ENCODE peak calls at places on chromosomes 7 and 10, in four cellular contexts. B is H1, A is HCT116, O is SK-N-SH. L is an unnamed sample.
A peak's percentile ranks its signal among the peaks of the same experiment; 100 is the strongest.

GRCh38 chr7:151174246-151175046 is 7.0 kb upstream of the GBX1 start:
- DNase-seq in B (no peak), A (no peak), O (no peak), L (no peak)

GRCh38 chr7:129494041-129494440 is 8.3 kb upstream of the SMKR1 start:
- DNase-seq in B (no peak), A (no peak), O (no peak), L (peak; percentile 53)

GRCh38 chr7:123769371-123769770 is 20.6 kb upstream of the WASL start:
- DNase-seq in B (no peak), A (peak; percentile 62), O (no peak), L (peak; percentile 94)

GRCh38 chr7:143289421-143289820 is 1.3 kb downstream of the CASP2 start:
- DNase-seq in B (no peak), A (no peak), O (no peak), L (no peak)

GRCh38 chr10:110378533-110379108 is 73.9 kb upstream of the SMNDC1 start:
- DNase-seq in B (no peak), A (no peak), O (no peak), L (no peak)

GRCh38 chr10:68135362-68135761 is 26.1 kb downstream of the MYPN start:
- DNase-seq in B (no peak), A (no peak), O (no peak), L (peak; percentile 57)

GRCh38 chr7:22549667-22550513 is 49.9 kb upstream of the STEAP1B start:
- DNase-seq in B (peak; percentile 81), A (peak; percentile 39), O (peak; percentile 73), L (no peak)

GRCh38 chr7:142587578-142588191 is 161.6 kb upstream of the PRSS1 start:
- DNase-seq in B (no peak), A (peak; percentile 82), O (peak; percentile 31), L (no peak)

GRCh38 chr7:87592300-87592699 is 8.4 kb downstream of the ABCB1 start:
- DNase-seq in B (no peak), A (no peak), O (no peak), L (no peak)

GRCh38 chr10:58701398-58702135 is 188.9 kb downstream of the BICC1 start:
- DNase-seq in B (no peak), A (no peak), O (no peak), L (no peak)

GRCh38 chr7:101243786-101244384 is 996 bp downstream of the FIS1 start:
- DNase-seq in B (peak; percentile 33), A (no peak), O (peak; percentile 95), L (no peak)

GRCh38 chr7:32680259-32681173 is 185.2 kb downstream of the AVL9 start:
- DNase-seq in B (peak; percentile 10), A (no peak), O (no peak), L (no peak)

GRCh38 chr10:58424176-58424575 is 39.0 kb downstream of the TFAM start:
- DNase-seq in B (no peak), A (no peak), O (no peak), L (no peak)

GRCh38 chr7:25087855-25088254 is 37.2 kb downstream of the CYCS start:
- DNase-seq in B (no peak), A (no peak), O (no peak), L (no peak)

GRCh38 chr7:1225462-1226154 is 7.1 kb upstream of the UNCX start:
- DNase-seq in B (no peak), A (no peak), O (peak; percentile 95), L (no peak)

GRCh38 chr10:75825656-75826055 is 394.2 kb downstream of the LRMDA start:
- DNase-seq in B (no peak), A (no peak), O (no peak), L (no peak)

GRCh38 chr7:93765475-93765874 is 125.1 kb downstream of the TFPI2 start:
- DNase-seq in B (no peak), A (no peak), O (no peak), L (no peak)

GRCh38 chr7:126213876-126214275 is 1038.9 kb downstream of the GRM8 start:
- DNase-seq in B (no peak), A (no peak), O (no peak), L (no peak)

GRCh38 chr7:19663816-19664531 is 44.9 kb downstream of the POLR1F start:
- DNase-seq in B (no peak), A (no peak), O (no peak), L (no peak)

GRCh38 chr7:31082450-31082849 is 30.3 kb downstream of the ADCYAP1R1 start:
- DNase-seq in B (no peak), A (no peak), O (no peak), L (no peak)

GRCh38 chr7:148975896-148976295 is 52.4 kb downstream of the PDIA4 start:
- DNase-seq in B (no peak), A (no peak), O (no peak), L (no peak)

GRCh38 chr7:106552645-106553445 is 108.1 kb downstream of the CCDC71L start:
- DNase-seq in B (no peak), A (no peak), O (no peak), L (no peak)

GRCh38 chr7:22333680-22334141 is 23.2 kb downstream of the RAPGEF5 start:
- DNase-seq in B (no peak), A (no peak), O (no peak), L (no peak)

GRCh38 chr10:76492678-76493472 is 1061.5 kb downstream of the LRMDA start:
- DNase-seq in B (no peak), A (no peak), O (no peak), L (no peak)

GRCh38 chr10:113679463-113680171 is at the start of gene CASP7:
- DNase-seq in B (peak; percentile 62), A (peak; percentile 84), O (peak; percentile 90), L (peak; percentile 18)

GRCh38 chr10:97904576-97904975 is 54.9 kb downstream of the GOLGA7B start:
- DNase-seq in B (no peak), A (no peak), O (no peak), L (no peak)

GRCh38 chr10:122636953-122637352 is 62.7 kb downstream of the C10orf120 start:
- DNase-seq in B (no peak), A (no peak), O (peak; percentile 65), L (no peak)

GRCh38 chr10:74821501-74821900 is 4.9 kb upstream of the KAT6B start:
- DNase-seq in B (no peak), A (no peak), O (no peak), L (no peak)

GRCh38 chr10:30459283-30459682 is 25.3 kb downstream of the MAP3K8 start:
- DNase-seq in B (no peak), A (no peak), O (no peak), L (no peak)
- H3K36me3 ChIP-seq in B (peaks cover 13% of the 10 kb centered on the region), A (no peaks in the 10 kb centered on the region), O (peaks cover 21% of the 10 kb centered on the region), L (no peaks in the 10 kb centered on the region)

GRCh38 chr10:77571490-77571889 is 66.1 kb downstream of the KCNMA1 start:
- DNase-seq in B (no peak), A (no peak), O (no peak), L (no peak)
- TF ChIP-seq SIN3A in B (no peak), A (no peak), O (no peak), L (no peak)

DNA sequence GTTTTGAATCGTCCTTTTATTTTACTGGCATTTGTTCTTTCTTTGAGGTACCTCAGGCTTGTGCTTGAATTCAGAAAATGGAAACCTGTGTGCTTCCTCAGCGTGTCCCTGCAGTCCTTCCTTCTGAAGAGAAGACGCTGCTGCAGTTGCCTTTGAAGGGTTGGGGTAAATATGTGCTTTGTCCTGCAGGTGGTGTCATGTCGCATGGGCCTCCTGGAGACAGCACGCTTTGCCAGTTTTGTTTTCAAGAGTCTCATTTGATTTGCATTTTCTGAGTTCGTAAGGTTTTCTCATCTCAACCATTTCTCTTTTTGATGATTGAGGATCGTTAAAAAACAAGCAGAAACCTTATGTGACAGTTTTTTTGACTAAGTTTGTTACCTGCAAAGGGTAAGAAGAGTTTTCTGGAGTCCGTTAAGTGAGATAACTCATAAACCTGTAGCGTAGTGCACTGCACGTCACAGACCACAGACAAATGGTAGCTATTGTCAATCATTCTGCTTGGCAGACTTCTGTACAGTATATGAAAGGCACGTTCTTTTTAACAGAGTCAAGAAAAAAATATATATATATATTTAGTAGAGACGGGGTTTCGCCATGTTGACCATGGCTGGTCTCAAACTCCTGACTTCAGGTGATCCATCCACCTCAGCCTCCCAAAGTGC is 57.0 kb downstream of the CDC123 start:
- DNase-seq in B (no peak), A (no peak), O (no peak), L (no peak)
- H3K36me3 ChIP-seq in B (peaks cover 5% of the 10 kb centered on the region), A (no peaks in the 10 kb centered on the region), O (peaks cover 6% of the 10 kb centered on the region), L (no peaks in the 10 kb centered on the region)

DNA sequence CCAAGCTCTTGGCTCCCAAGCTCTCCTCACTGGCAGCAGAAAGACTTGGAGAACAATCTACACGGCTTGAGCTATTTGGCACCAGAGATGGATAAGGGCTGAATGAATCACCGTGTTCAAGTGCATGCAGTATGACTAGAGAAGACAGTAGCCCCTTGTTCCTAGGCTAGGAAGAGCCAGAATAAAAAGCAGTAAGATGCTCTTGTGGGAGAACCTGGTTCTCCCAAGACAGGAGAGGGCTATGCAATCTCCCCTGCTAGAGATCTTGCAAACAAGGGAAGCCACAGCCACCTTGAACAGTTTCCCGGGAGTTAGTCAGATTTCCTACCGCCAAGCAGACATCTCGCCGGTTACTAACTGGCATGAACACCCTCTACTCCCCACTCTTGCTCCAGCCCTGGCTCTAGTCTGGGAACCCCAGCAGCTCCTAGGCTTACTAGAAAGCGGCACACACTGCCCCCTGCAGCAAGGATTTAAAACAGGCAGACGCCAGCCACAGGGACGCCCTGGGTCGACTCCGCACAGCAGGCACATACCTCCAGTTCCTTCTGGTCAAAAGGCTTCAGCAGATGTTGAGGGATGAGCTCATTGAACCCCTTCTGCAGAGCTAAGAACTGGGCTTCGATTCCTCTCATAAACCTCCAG is 107.3 kb downstream of the SMURF1 start:
- DNase-seq in B (peak; percentile 41), A (no peak), O (peak; percentile 68), L (no peak)
- TF ChIP-seq SIN3A in B (no peak), A (no peak), O (no peak), L (no peak)

DNA sequence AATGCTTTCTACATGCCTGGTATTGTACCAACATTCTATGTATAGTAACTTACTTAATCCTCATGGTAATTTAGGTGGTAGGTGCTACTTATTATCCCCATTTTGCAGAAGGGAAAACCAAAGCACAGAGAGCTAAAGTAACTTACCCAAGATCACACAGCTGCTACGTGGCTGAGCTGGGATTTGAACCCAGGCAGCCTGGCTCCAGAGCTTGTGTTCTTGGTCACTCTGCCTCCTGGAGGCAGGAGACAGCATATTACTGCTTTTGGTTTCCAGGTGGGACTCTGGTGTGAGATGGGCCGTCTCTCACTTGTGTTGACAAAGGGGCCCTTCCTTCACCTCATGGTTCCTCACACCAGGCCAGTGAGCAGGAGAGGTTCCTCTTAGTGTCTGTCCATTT is 79.8 kb upstream of the PPIF start:
- DNase-seq in B (no peak), A (no peak), O (no peak), L (no peak)
- H3K36me3 ChIP-seq in B (no peaks in the 10 kb centered on the region), A (no peaks in the 10 kb centered on the region), O (peaks cover 8% of the 10 kb centered on the region), L (no peaks in the 10 kb centered on the region)

GRCh38 chr10:20598590-20598989 is 298.5 kb downstream of the NEBL start:
- DNase-seq in B (peak; percentile 31), A (no peak), O (no peak), L (no peak)
- TF ChIP-seq SIN3A in B (no peak), A (no peak), O (no peak), L (no peak)

GRCh38 chr10:79298403-79299244 is 48.6 kb upstream of the PPIF start:
- DNase-seq in B (no peak), A (peak; percentile 53), O (no peak), L (no peak)
- H3K36me3 ChIP-seq in B (peaks cover 34% of the 10 kb centered on the region), A (peaks cover 7% of the 10 kb centered on the region), O (peaks cover 40% of the 10 kb centered on the region), L (peaks cover 2% of the 10 kb centered on the region)

GRCh38 chr7:12719978-12720377 is 32.5 kb downstream of the ARL4A start:
- DNase-seq in B (no peak), A (no peak), O (no peak), L (no peak)
- TF ChIP-seq SIN3A in B (no peak), A (no peak), O (no peak), L (no peak)